ENCODE peak calls at places on chromosomes 6 and 20, in six cellular contexts. One of them, this sample, is unnamed.

GRCh38 chr6:105077592-105078463 is 102.0 kb downstream of the POPDC3 start:
- DNase-seq in H1: no peak
- DNase-seq in K562: peak; percentile 23
- DNase-seq in GM12878: no peak
- DNase-seq in HepG2: peak; percentile 51
- DNase-seq in SK-N-SH: peak; percentile 31
- DNase-seq in this sample: no peak

GRCh38 chr6:160197662-160198061 is 61.0 kb downstream of the SLC22A2 start:
- DNase-seq in GM12878: no peak
- DNase-seq in HepG2: no peak
- DNase-seq in K562: no peak
- DNase-seq in SK-N-SH: no peak
- DNase-seq in H1: no peak
- DNase-seq in this sample: no peak

GRCh38 chr6:112933947-112934346 is 586.8 kb downstream of the RFPL4B start:
- DNase-seq in K562: no peak
- DNase-seq in GM12878: no peak
- DNase-seq in H1: no peak
- DNase-seq in SK-N-SH: no peak
- DNase-seq in HepG2: no peak
- DNase-seq in this sample: no peak

GRCh38 chr20:53914861-53915458 is 155.4 kb downstream of the BCAS1 start:
- DNase-seq in GM12878: no peak
- DNase-seq in K562: peak; percentile 27
- DNase-seq in SK-N-SH: peak; percentile 35
- DNase-seq in H1: no peak
- DNase-seq in HepG2: no peak
- DNase-seq in this sample: no peak

GRCh38 chr6:89351632-89352328 is 742 bp downstream of the UBE2J1 start:
- DNase-seq in GM12878: no peak
- DNase-seq in HepG2: no peak
- DNase-seq in H1: no peak
- DNase-seq in K562: no peak
- DNase-seq in SK-N-SH: peak; percentile 34
- DNase-seq in this sample: no peak

GRCh38 chr20:40304119-40304518 is 384.9 kb downstream of the MAFB start:
- DNase-seq in GM12878: no peak
- DNase-seq in K562: no peak
- DNase-seq in H1: no peak
- DNase-seq in HepG2: no peak
- DNase-seq in SK-N-SH: no peak
- DNase-seq in this sample: no peak

GRCh38 chr6:49336514-49337131 is 126.4 kb downstream of the MMUT start:
- DNase-seq in H1: no peak
- DNase-seq in HepG2: no peak
- DNase-seq in GM12878: no peak
- DNase-seq in K562: no peak
- DNase-seq in SK-N-SH: no peak
- DNase-seq in this sample: no peak

GRCh38 chr6:105483492-105483891 is 80.6 kb upstream of the PREP start:
- DNase-seq in H1: no peak
- DNase-seq in HepG2: no peak
- DNase-seq in SK-N-SH: no peak
- DNase-seq in GM12878: no peak
- DNase-seq in K562: no peak
- DNase-seq in this sample: no peak

GRCh38 chr6:142821860-142822259 is 123.1 kb downstream of the HIVEP2 start:
- DNase-seq in K562: no peak
- DNase-seq in SK-N-SH: no peak
- DNase-seq in GM12878: no peak
- DNase-seq in H1: no peak
- DNase-seq in HepG2: no peak
- DNase-seq in this sample: no peak

GRCh38 chr20:11895832-11896484 is 21.7 kb upstream of the BTBD3 start:
- DNase-seq in SK-N-SH: no peak
- DNase-seq in GM12878: no peak
- DNase-seq in K562: no peak
- DNase-seq in HepG2: no peak
- DNase-seq in H1: no peak
- DNase-seq in this sample: no peak

GRCh38 chr6:12203001-12203400 is 87.2 kb upstream of the EDN1 start:
- DNase-seq in H1: peak; percentile 15
- DNase-seq in K562: no peak
- DNase-seq in SK-N-SH: no peak
- DNase-seq in HepG2: peak; percentile 87
- DNase-seq in GM12878: no peak
- DNase-seq in this sample: no peak

GRCh38 chr6:124881898-124882579 is 80.2 kb upstream of the RNF217 start:
- DNase-seq in GM12878: no peak
- DNase-seq in K562: no peak
- DNase-seq in HepG2: no peak
- DNase-seq in SK-N-SH: no peak
- DNase-seq in H1: no peak
- DNase-seq in this sample: no peak

GRCh38 chr6:56370127-56370540 is 122.8 kb upstream of the COL21A1 start:
- DNase-seq in SK-N-SH: peak; percentile 42
- DNase-seq in HepG2: peak; percentile 87
- DNase-seq in GM12878: no peak
- DNase-seq in K562: peak; percentile 17
- DNase-seq in H1: no peak
- DNase-seq in this sample: no peak

GRCh38 chr20:61280217-61280980 is 28.3 kb downstream of the CDH4 start:
- DNase-seq in HepG2: no peak
- DNase-seq in H1: no peak
- DNase-seq in GM12878: no peak
- DNase-seq in K562: no peak
- DNase-seq in SK-N-SH: no peak
- DNase-seq in this sample: no peak

GRCh38 chr6:96811136-96811535 is 26.1 kb downstream of the GPR63 start:
- DNase-seq in SK-N-SH: no peak
- DNase-seq in K562: no peak
- DNase-seq in HepG2: no peak
- DNase-seq in GM12878: no peak
- DNase-seq in H1: no peak
- DNase-seq in this sample: no peak

GRCh38 chr20:53513489-53514298 is 79.9 kb downstream of the ZNF217 start:
- DNase-seq in SK-N-SH: no peak
- DNase-seq in HepG2: peak; percentile 86
- DNase-seq in H1: no peak
- DNase-seq in GM12878: no peak
- DNase-seq in K562: no peak
- DNase-seq in this sample: no peak

GRCh38 chr20:25043499-25044260 is 14.3 kb downstream of the ACSS1 start:
- DNase-seq in SK-N-SH: no peak
- DNase-seq in H1: no peak
- DNase-seq in GM12878: no peak
- DNase-seq in K562: no peak
- DNase-seq in HepG2: no peak
- DNase-seq in this sample: no peak

GRCh38 chr6:157181649-157182048 is 141.7 kb downstream of the TMEM242 start:
- DNase-seq in K562: no peak
- DNase-seq in SK-N-SH: no peak
- DNase-seq in GM12878: no peak
- DNase-seq in H1: no peak
- DNase-seq in HepG2: peak; percentile 10
- DNase-seq in this sample: no peak

DNA sequence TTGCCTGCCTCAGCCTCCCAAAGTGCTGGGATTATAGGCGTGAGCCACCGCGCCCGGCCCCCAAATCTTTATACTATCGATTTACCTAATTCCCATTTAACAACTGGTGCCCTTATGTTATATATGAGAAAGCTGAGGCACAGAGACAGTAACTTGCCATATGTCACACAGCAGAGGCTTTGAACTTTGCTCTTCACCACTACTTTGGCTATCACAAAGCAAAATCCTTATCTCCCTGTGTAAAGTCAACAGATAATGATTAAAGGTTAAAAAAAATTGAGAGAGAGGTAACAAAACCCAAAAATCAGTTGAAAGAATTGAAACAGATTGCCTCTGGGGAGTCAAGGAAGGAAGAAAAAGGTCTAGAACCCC is 22.3 kb downstream of the ILRUN start:
- DNase-seq in HepG2: peak; percentile 91
- DNase-seq in SK-N-SH: no peak
- DNase-seq in K562: no peak
- DNase-seq in H1: no peak
- DNase-seq in GM12878: no peak
- DNase-seq in this sample: no peak
- TF ChIP-seq CTCF in HepG2: no peak
- TF ChIP-seq CTCF in SK-N-SH: no peak
- TF ChIP-seq CTCF in K562: no peak
- TF ChIP-seq CTCF in H1: no peak
- TF ChIP-seq CTCF in GM12878: no peak
- TF ChIP-seq CTCF in this sample: no peak

GRCh38 chr20:18465536-18466200 is 1.2 kb downstream of the DZANK1 start:
- DNase-seq in HepG2: no peak
- DNase-seq in SK-N-SH: no peak
- DNase-seq in K562: no peak
- DNase-seq in H1: no peak
- DNase-seq in GM12878: peak; percentile 4
- DNase-seq in this sample: no peak
- TF ChIP-seq GABPA in HepG2: no peak
- TF ChIP-seq GABPA in SK-N-SH: no peak
- TF ChIP-seq GABPA in K562: no peak
- TF ChIP-seq GABPA in H1: no peak
- TF ChIP-seq GABPA in GM12878: no peak
- TF ChIP-seq GABPA in this sample: no peak

GRCh38 chr6:44006123-44006871 is 121.0 kb downstream of the MRPL14 start:
- DNase-seq in K562: no peak
- DNase-seq in GM12878: no peak
- DNase-seq in H1: no peak
- DNase-seq in SK-N-SH: no peak
- DNase-seq in HepG2: no peak
- DNase-seq in this sample: no peak

GRCh38 chr6:44005507-44005903 is 121.7 kb downstream of the MRPL14 start:
- DNase-seq in GM12878: no peak
- DNase-seq in HepG2: no peak
- DNase-seq in SK-N-SH: no peak
- DNase-seq in H1: no peak
- DNase-seq in K562: no peak
- DNase-seq in this sample: no peak

GRCh38 chr6:44003345-44004061 is 123.7 kb downstream of the MRPL14 start:
- DNase-seq in H1: no peak
- DNase-seq in K562: no peak
- DNase-seq in SK-N-SH: no peak
- DNase-seq in GM12878: no peak
- DNase-seq in HepG2: no peak
- DNase-seq in this sample: no peak

GRCh38 chr6:44004136-44004535 is 123.1 kb downstream of the MRPL14 start:
- DNase-seq in GM12878: no peak
- DNase-seq in HepG2: no peak
- DNase-seq in SK-N-SH: no peak
- DNase-seq in K562: no peak
- DNase-seq in H1: no peak
- DNase-seq in this sample: no peak

GRCh38 chr6:44004625-44005506 is 122.4 kb downstream of the MRPL14 start:
- DNase-seq in HepG2: no peak
- DNase-seq in K562: no peak
- DNase-seq in H1: no peak
- DNase-seq in SK-N-SH: peak; percentile 71
- DNase-seq in GM12878: no peak
- DNase-seq in this sample: no peak
- TF ChIP-seq CTCF in HepG2: peak; percentile 66
- TF ChIP-seq CTCF in K562: peak; percentile 14
- TF ChIP-seq CTCF in H1: no peak
- TF ChIP-seq CTCF in SK-N-SH: peak; percentile 46
- TF ChIP-seq CTCF in GM12878: peak; percentile 52
- TF ChIP-seq CTCF in this sample: peak; percentile 67

DNA sequence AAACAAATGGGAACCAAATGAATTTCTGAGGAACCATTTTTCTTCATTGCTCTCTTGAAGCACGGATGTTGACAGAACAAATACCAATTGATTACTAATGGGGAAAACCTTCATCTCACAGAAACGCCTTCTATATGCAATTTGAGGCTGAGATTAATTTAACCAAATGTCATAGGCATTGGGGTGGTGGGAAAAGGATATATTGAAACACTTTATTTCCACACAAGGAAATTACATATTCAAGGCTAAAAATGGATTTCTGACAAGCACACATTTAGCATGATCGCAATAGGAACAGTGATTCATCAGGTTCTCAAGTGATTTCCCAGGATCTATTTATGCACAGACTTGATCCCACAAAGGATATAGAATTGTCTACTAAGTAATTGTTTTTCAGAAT is 88.9 kb downstream of the COL12A1 start:
- DNase-seq in H1: no peak
- DNase-seq in SK-N-SH: no peak
- DNase-seq in K562: no peak
- DNase-seq in GM12878: no peak
- DNase-seq in HepG2: no peak
- DNase-seq in this sample: no peak
- TF ChIP-seq GABPA in H1: no peak
- TF ChIP-seq GABPA in SK-N-SH: no peak
- TF ChIP-seq GABPA in K562: no peak
- TF ChIP-seq GABPA in GM12878: no peak
- TF ChIP-seq GABPA in HepG2: no peak
- TF ChIP-seq GABPA in this sample: no peak

GRCh38 chr6:3163248-3163594 is 5.9 kb upstream of the TUBB2A start:
- DNase-seq in HepG2: no peak
- DNase-seq in SK-N-SH: no peak
- DNase-seq in H1: no peak
- DNase-seq in GM12878: no peak
- DNase-seq in K562: no peak
- DNase-seq in this sample: peak; percentile 38

GRCh38 chr6:3159805-3160781 is 2.7 kb upstream of the TUBB2A start:
- DNase-seq in K562: peak; percentile 92
- DNase-seq in HepG2: peak; percentile 41
- DNase-seq in H1: no peak
- DNase-seq in SK-N-SH: no peak
- DNase-seq in GM12878: no peak
- DNase-seq in this sample: no peak

GRCh38 chr6:3162067-3162497 is 4.7 kb upstream of the TUBB2A start:
- DNase-seq in H1: no peak
- DNase-seq in GM12878: no peak
- DNase-seq in K562: peak; percentile 71
- DNase-seq in SK-N-SH: no peak
- DNase-seq in HepG2: no peak
- DNase-seq in this sample: no peak

GRCh38 chr6:3164388-3164787 is 7.0 kb upstream of the TUBB2A start:
- DNase-seq in HepG2: no peak
- DNase-seq in K562: no peak
- DNase-seq in H1: no peak
- DNase-seq in SK-N-SH: no peak
- DNase-seq in GM12878: no peak
- DNase-seq in this sample: no peak

DNA sequence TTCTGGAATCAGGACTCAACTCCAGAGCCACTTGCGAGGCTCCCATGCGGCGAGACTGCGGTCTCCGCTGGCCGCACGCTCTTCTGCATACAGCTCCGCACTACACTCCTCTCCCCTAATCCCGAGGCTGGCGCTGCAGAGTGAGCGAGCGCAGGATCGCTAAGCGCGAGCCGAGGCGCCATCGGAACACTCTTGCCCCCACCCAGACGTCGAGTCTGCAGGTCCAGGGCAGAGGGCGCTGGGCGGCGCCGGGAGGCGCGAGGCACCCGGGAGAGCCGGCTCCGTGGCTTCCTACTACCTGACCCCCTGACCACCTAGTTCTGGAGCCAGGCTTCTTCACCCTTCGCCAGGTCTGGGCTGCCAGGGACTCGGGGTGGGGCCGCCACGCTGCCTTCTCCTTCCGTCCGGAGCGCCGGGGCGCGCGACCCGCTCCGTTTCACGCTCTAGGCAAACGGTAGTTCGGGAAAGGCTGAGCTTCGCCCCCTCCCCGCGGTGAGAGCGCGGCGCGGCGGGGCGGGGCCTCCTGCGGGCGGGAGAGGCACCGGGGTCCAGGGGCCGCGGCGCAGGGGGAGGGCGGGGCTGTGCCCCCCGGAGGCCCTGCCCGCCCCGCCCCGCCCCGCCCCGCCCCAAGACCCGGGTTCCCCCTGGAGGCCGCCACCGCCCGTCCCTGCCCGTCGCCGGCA is 5.4 kb upstream of the TUBB2A start:
- DNase-seq in GM12878: no peak
- DNase-seq in HepG2: peak; percentile 80
- DNase-seq in K562: peak; percentile 98
- DNase-seq in SK-N-SH: peak; percentile 98
- DNase-seq in H1: no peak
- DNase-seq in this sample: peak; percentile 62
- TF ChIP-seq CTCF in GM12878: no peak
- TF ChIP-seq CTCF in HepG2: peak; percentile 58
- TF ChIP-seq CTCF in K562: peak; percentile 38
- TF ChIP-seq CTCF in SK-N-SH: peak; percentile 23
- TF ChIP-seq CTCF in H1: no peak
- TF ChIP-seq CTCF in this sample: no peak